ENCODE peak calls at places on chromosomes 7 and 10, in six cellular contexts. Z, F, T, B, Q and W are unnamed samples.

GRCh38 chr7:157926521-157927167 is 589.8 kb downstream of the DNAJB6 start:
- DNase-seq in Z (no peak), F (no peak), T (no peak), B (no peak), Q (no peak), W (no peak)

GRCh38 chr7:3722396-3722846 is 421.4 kb downstream of the SDK1 start:
- DNase-seq in Z (peak), F (no peak), T (peak), B (no peak), Q (peak), W (no peak)

GRCh38 chr10:1011696-1012095 is 14.0 kb downstream of the IDI2 start:
- DNase-seq in Z (no peak), F (no peak), T (no peak), B (no peak), Q (no peak), W (no peak)

GRCh38 chr7:26704786-26705185 is 159.6 kb downstream of the SKAP2 start:
- DNase-seq in Z (no peak), F (no peak), T (no peak), B (no peak), Q (no peak), W (no peak)

GRCh38 chr7:99709838-99710541 is 25.0 kb downstream of the CYP3A7 start:
- DNase-seq in Z (no peak), F (no peak), T (no peak), B (no peak), Q (no peak), W (no peak)

GRCh38 chr7:138556771-138557484 is 96.9 kb downstream of the TRIM24 start:
- DNase-seq in Z (no peak), F (no peak), T (no peak), B (no peak), Q (no peak), W (no peak)

GRCh38 chr10:14569274-14570060 is 205.2 kb downstream of the FAM107B start:
- DNase-seq in Z (no peak), F (no peak), T (no peak), B (no peak), Q (no peak), W (no peak)

GRCh38 chr10:99394256-99394655 is 36.2 kb downstream of the GOT1 start:
- DNase-seq in Z (no peak), F (peak), T (no peak), B (no peak), Q (no peak), W (no peak)

GRCh38 chr7:133481676-133482075 is 228.8 kb downstream of the EXOC4 start:
- DNase-seq in Z (no peak), F (no peak), T (no peak), B (no peak), Q (no peak), W (peak)

GRCh38 chr10:114491419-114491818 is 87.1 kb upstream of the AFAP1L2 start:
- DNase-seq in Z (no peak), F (no peak), T (no peak), B (no peak), Q (no peak), W (peak)

GRCh38 chr7:107228291-107228690 is 59.5 kb downstream of the HBP1 start:
- DNase-seq in Z (no peak), F (no peak), T (no peak), B (no peak), Q (no peak), W (no peak)

GRCh38 chr7:44189286-44189992 is at the start of gene GCK:
- DNase-seq in Z (peak), F (no peak), T (no peak), B (no peak), Q (no peak), W (no peak)

GRCh38 chr7:114930829-114931655 is 9.1 kb downstream of the MDFIC start:
- DNase-seq in Z (no peak), F (no peak), T (no peak), B (no peak), Q (no peak), W (no peak)

GRCh38 chr7:98848918-98849317 is 20.9 kb downstream of the TMEM130 start:
- DNase-seq in Z (no peak), F (no peak), T (no peak), B (no peak), Q (no peak), W (no peak)

GRCh38 chr10:31490858-31491504 is 172.0 kb downstream of the ZEB1 start:
- DNase-seq in Z (no peak), F (no peak), T (peak), B (no peak), Q (no peak), W (no peak)

GRCh38 chr7:50037106-50037505 is 55.9 kb downstream of the ZPBP start:
- DNase-seq in Z (no peak), F (no peak), T (no peak), B (no peak), Q (no peak), W (no peak)

GRCh38 chr10:128060341-128060851 is 65.8 kb downstream of the MKI67 start:
- DNase-seq in Z (no peak), F (no peak), T (no peak), B (no peak), Q (no peak), W (no peak)

GRCh38 chr7:33868151-33868550 is 37.2 kb upstream of the BMPER start:
- DNase-seq in Z (no peak), F (no peak), T (no peak), B (no peak), Q (no peak), W (no peak)

GRCh38 chr7:7176421-7177043 is 5.8 kb upstream of the C1GALT1 start:
- DNase-seq in Z (no peak), F (no peak), T (no peak), B (no peak), Q (no peak), W (no peak)

GRCh38 chr10:43138757-43139241 is 554 bp downstream of the CSGALNACT2 start:
- DNase-seq in Z (peak), F (no peak), T (no peak), B (no peak), Q (peak), W (no peak)

GRCh38 chr10:24756283-24756682 is 32.6 kb upstream of the ARHGAP21 start:
- DNase-seq in Z (no peak), F (no peak), T (no peak), B (no peak), Q (no peak), W (no peak)

GRCh38 chr10:30813872-30814471 is 184.4 kb upstream of the LYZL2 start:
- DNase-seq in Z (no peak), F (no peak), T (no peak), B (no peak), Q (no peak), W (no peak)

GRCh38 chr7:100879685-100880261 is 4.9 kb downstream of the SRRT start:
- DNase-seq in Z (no peak), F (no peak), T (no peak), B (no peak), Q (no peak), W (no peak)